ENCODE peak calls at places on chromosome 5, in five cellular contexts. One of them, this sample, is unnamed. For H3K4me1, the result is how much of the 10 kb centered on the place peaks cover.

GRCh38 chr5:174046558-174046957 is 1.1 kb downstream of the NSG2 start:
- DNase-seq in psoas muscle: no peak
- DNase-seq in PC-9: no peak
- DNase-seq in tibial artery: no peak
- DNase-seq in CD4-positive, CD25-positive, alpha-beta regulatory T cell: no peak
- DNase-seq in this sample: no peak

GRCh38 chr5:170527998-170528397 is 24.2 kb downstream of the KCNIP1 start:
- DNase-seq in PC-9: no peak
- DNase-seq in CD4-positive, CD25-positive, alpha-beta regulatory T cell: no peak
- DNase-seq in psoas muscle: no peak
- DNase-seq in tibial artery: peak
- DNase-seq in this sample: no peak

GRCh38 chr5:156914371-156914737 is 48.7 kb downstream of the TIMD4 start:
- DNase-seq in psoas muscle: no peak
- DNase-seq in tibial artery: no peak
- DNase-seq in PC-9: no peak
- DNase-seq in CD4-positive, CD25-positive, alpha-beta regulatory T cell: no peak
- DNase-seq in this sample: no peak

GRCh38 chr5:82601085-82601484 is 322.9 kb upstream of the RPS23 start:
- DNase-seq in tibial artery: no peak
- DNase-seq in CD4-positive, CD25-positive, alpha-beta regulatory T cell: no peak
- DNase-seq in psoas muscle: no peak
- DNase-seq in PC-9: no peak
- DNase-seq in this sample: no peak

GRCh38 chr5:36392818-36393217 is 91.1 kb upstream of the RANBP3L start:
- DNase-seq in PC-9: no peak
- DNase-seq in CD4-positive, CD25-positive, alpha-beta regulatory T cell: no peak
- DNase-seq in tibial artery: no peak
- DNase-seq in psoas muscle: no peak
- DNase-seq in this sample: no peak

GRCh38 chr5:173643964-173644363 is 27.5 kb upstream of the BOD1 start:
- DNase-seq in PC-9: no peak
- DNase-seq in psoas muscle: no peak
- DNase-seq in CD4-positive, CD25-positive, alpha-beta regulatory T cell: no peak
- DNase-seq in tibial artery: no peak
- DNase-seq in this sample: no peak

GRCh38 chr5:88881566-88881965 is 1.4 kb downstream of the MEF2C start:
- DNase-seq in PC-9: no peak
- DNase-seq in tibial artery: no peak
- DNase-seq in CD4-positive, CD25-positive, alpha-beta regulatory T cell: no peak
- DNase-seq in psoas muscle: no peak
- DNase-seq in this sample: no peak

GRCh38 chr5:73950441-73950873 is 324.5 kb downstream of the ARHGEF28 start:
- DNase-seq in tibial artery: no peak
- DNase-seq in psoas muscle: no peak
- DNase-seq in PC-9: no peak
- DNase-seq in CD4-positive, CD25-positive, alpha-beta regulatory T cell: no peak
- DNase-seq in this sample: no peak

GRCh38 chr5:103620851-103621547 is 58.4 kb upstream of the NUDT12 start:
- DNase-seq in PC-9: no peak
- DNase-seq in tibial artery: no peak
- DNase-seq in psoas muscle: no peak
- DNase-seq in CD4-positive, CD25-positive, alpha-beta regulatory T cell: no peak
- DNase-seq in this sample: no peak

GRCh38 chr5:158484246-158484645 is 615.5 kb downstream of the EBF1 start:
- DNase-seq in CD4-positive, CD25-positive, alpha-beta regulatory T cell: no peak
- DNase-seq in PC-9: no peak
- DNase-seq in tibial artery: no peak
- DNase-seq in psoas muscle: no peak
- DNase-seq in this sample: no peak

GRCh38 chr5:154039458-154039829 is 677 bp downstream of the MFAP3 start:
- DNase-seq in PC-9: no peak
- DNase-seq in psoas muscle: no peak
- DNase-seq in tibial artery: no peak
- DNase-seq in CD4-positive, CD25-positive, alpha-beta regulatory T cell: no peak
- DNase-seq in this sample: no peak

GRCh38 chr5:142149363-142149762 is 40.8 kb downstream of the NDFIP1 start:
- DNase-seq in CD4-positive, CD25-positive, alpha-beta regulatory T cell: no peak
- DNase-seq in PC-9: no peak
- DNase-seq in tibial artery: no peak
- DNase-seq in psoas muscle: no peak
- DNase-seq in this sample: no peak

GRCh38 chr5:160550075-160550474 is 128.4 kb downstream of the PTTG1 start:
- DNase-seq in psoas muscle: no peak
- DNase-seq in CD4-positive, CD25-positive, alpha-beta regulatory T cell: no peak
- DNase-seq in tibial artery: no peak
- DNase-seq in PC-9: no peak
- DNase-seq in this sample: no peak

GRCh38 chr5:40291338-40291737 is 388.4 kb upstream of the PTGER4 start:
- DNase-seq in PC-9: no peak
- DNase-seq in tibial artery: no peak
- DNase-seq in psoas muscle: no peak
- DNase-seq in CD4-positive, CD25-positive, alpha-beta regulatory T cell: no peak
- DNase-seq in this sample: no peak

GRCh38 chr5:102545175-102545574 is 46.4 kb upstream of the SLCO6A1 start:
- DNase-seq in psoas muscle: no peak
- DNase-seq in PC-9: no peak
- DNase-seq in tibial artery: no peak
- DNase-seq in CD4-positive, CD25-positive, alpha-beta regulatory T cell: no peak
- DNase-seq in this sample: no peak

GRCh38 chr5:6766558-6767191 is 53.4 kb downstream of the TENT4A start:
- DNase-seq in tibial artery: peak
- DNase-seq in PC-9: peak
- DNase-seq in CD4-positive, CD25-positive, alpha-beta regulatory T cell: peak
- DNase-seq in psoas muscle: peak
- DNase-seq in this sample: peak

GRCh38 chr5:135033026-135033861 is 784 bp downstream of the PITX1 start:
- DNase-seq in PC-9: no peak
- DNase-seq in psoas muscle: peak
- DNase-seq in CD4-positive, CD25-positive, alpha-beta regulatory T cell: peak
- DNase-seq in tibial artery: peak
- DNase-seq in this sample: peak

GRCh38 chr5:35859101-35859661 is 2.5 kb downstream of the IL7R start:
- DNase-seq in psoas muscle: no peak
- DNase-seq in tibial artery: no peak
- DNase-seq in PC-9: no peak
- DNase-seq in CD4-positive, CD25-positive, alpha-beta regulatory T cell: peak
- DNase-seq in this sample: peak

GRCh38 chr5:32138839-32139493 is 35.2 kb downstream of the GOLPH3 start:
- DNase-seq in psoas muscle: no peak
- DNase-seq in PC-9: peak
- DNase-seq in CD4-positive, CD25-positive, alpha-beta regulatory T cell: peak
- DNase-seq in tibial artery: no peak
- DNase-seq in this sample: no peak

GRCh38 chr5:141611289-141611688 is 7.5 kb downstream of the DIAPH1 start:
- DNase-seq in tibial artery: no peak
- DNase-seq in PC-9: no peak
- DNase-seq in psoas muscle: no peak
- DNase-seq in CD4-positive, CD25-positive, alpha-beta regulatory T cell: no peak
- DNase-seq in this sample: no peak

GRCh38 chr5:532521-533242 is 8.4 kb upstream of the SLC9A3 start:
- DNase-seq in tibial artery: no peak
- DNase-seq in psoas muscle: no peak
- DNase-seq in PC-9: no peak
- DNase-seq in CD4-positive, CD25-positive, alpha-beta regulatory T cell: no peak
- DNase-seq in this sample: no peak

GRCh38 chr5:161751265-161751664 is 65.7 kb downstream of the GABRA6 start:
- DNase-seq in CD4-positive, CD25-positive, alpha-beta regulatory T cell: no peak
- DNase-seq in psoas muscle: no peak
- DNase-seq in tibial artery: no peak
- DNase-seq in PC-9: no peak
- DNase-seq in this sample: no peak

GRCh38 chr5:135135530-135136201 is 101.6 kb upstream of the PITX1 start:
- DNase-seq in psoas muscle: peak
- DNase-seq in PC-9: peak
- DNase-seq in tibial artery: peak
- DNase-seq in CD4-positive, CD25-positive, alpha-beta regulatory T cell: no peak
- DNase-seq in this sample: no peak

DNA sequence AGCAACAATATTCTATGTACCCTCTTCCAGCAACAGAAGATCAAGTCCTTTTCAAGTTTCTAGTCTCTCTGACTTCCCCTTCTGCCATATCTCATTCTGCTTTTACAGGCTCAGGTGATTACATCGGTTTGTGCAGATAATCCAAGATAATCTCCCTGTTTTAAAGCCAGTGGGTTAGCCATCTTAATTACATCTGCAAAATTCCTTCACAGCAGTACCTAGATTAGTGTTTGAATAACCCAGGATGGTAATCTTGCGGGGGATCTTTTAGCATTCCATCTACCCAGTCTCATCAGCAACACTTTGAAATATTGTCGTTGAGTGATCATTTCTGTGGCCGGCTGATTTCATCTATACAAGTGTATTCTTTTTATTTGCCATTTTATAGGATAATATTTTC is 130.2 kb downstream of the GHR start:
- DNase-seq in PC-9: no peak
- DNase-seq in psoas muscle: no peak
- DNase-seq in tibial artery: no peak
- DNase-seq in CD4-positive, CD25-positive, alpha-beta regulatory T cell: no peak
- DNase-seq in this sample: no peak
- H3K4me1 ChIP-seq in PC-9: under half
- H3K4me1 ChIP-seq in psoas muscle: under half
- H3K4me1 ChIP-seq in tibial artery: under half
- H3K4me1 ChIP-seq in CD4-positive, CD25-positive, alpha-beta regulatory T cell: under half
- H3K4me1 ChIP-seq in this sample: under half

DNA sequence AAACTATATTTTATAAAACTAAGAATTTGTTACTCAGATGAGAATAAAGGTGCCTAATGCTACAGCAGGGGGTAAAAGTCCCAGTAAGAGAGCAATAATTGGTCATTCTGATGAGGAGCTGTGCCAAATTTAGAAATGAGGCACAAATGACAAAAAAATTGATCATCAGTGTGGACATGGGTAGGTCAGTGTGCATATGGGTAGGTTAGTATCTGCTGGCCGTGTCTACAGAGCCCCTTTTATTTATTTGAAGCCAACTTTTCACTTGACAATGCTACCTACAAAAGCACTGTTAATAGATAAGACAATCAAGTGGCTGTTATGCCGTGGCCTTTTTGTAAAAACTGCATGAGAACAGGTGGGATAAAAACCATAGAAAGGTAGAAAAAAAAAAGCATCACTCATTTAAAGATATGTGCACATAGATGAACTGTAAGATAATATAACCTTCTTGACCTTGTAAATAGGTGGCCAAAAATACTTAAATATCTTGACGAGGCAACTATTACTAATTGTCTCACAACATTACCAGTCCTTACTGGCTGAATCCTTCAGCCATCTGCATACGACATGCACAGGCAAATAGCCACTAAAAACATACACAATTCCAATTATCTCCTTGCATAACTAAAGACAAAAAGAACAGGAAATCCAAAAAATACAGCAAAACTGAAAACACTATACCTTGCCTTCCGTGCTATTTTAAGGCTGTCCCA is 454.7 kb downstream of the RAB3C start:
- DNase-seq in tibial artery: no peak
- DNase-seq in PC-9: no peak
- DNase-seq in CD4-positive, CD25-positive, alpha-beta regulatory T cell: no peak
- DNase-seq in psoas muscle: no peak
- DNase-seq in this sample: no peak
- H3K4me1 ChIP-seq in tibial artery: under half
- H3K4me1 ChIP-seq in PC-9: half or more
- H3K4me1 ChIP-seq in CD4-positive, CD25-positive, alpha-beta regulatory T cell: under half
- H3K4me1 ChIP-seq in psoas muscle: half or more
- H3K4me1 ChIP-seq in this sample: under half

GRCh38 chr5:179270581-179271300 is 74.5 kb downstream of the ADAMTS2 start:
- DNase-seq in tibial artery: peak
- DNase-seq in CD4-positive, CD25-positive, alpha-beta regulatory T cell: no peak
- DNase-seq in PC-9: no peak
- DNase-seq in psoas muscle: no peak
- DNase-seq in this sample: peak
- H3K4me1 ChIP-seq in tibial artery: under half
- H3K4me1 ChIP-seq in CD4-positive, CD25-positive, alpha-beta regulatory T cell: under half
- H3K4me1 ChIP-seq in PC-9: under half
- H3K4me1 ChIP-seq in psoas muscle: under half
- H3K4me1 ChIP-seq in this sample: under half

GRCh38 chr5:119071573-119071874 is 637 bp downstream of the DMXL1 start:
- DNase-seq in PC-9: no peak
- DNase-seq in CD4-positive, CD25-positive, alpha-beta regulatory T cell: no peak
- DNase-seq in psoas muscle: no peak
- DNase-seq in tibial artery: no peak
- DNase-seq in this sample: no peak
- H3K4me1 ChIP-seq in PC-9: under half
- H3K4me1 ChIP-seq in CD4-positive, CD25-positive, alpha-beta regulatory T cell: under half
- H3K4me1 ChIP-seq in psoas muscle: under half
- H3K4me1 ChIP-seq in tibial artery: under half
- H3K4me1 ChIP-seq in this sample: under half

DNA sequence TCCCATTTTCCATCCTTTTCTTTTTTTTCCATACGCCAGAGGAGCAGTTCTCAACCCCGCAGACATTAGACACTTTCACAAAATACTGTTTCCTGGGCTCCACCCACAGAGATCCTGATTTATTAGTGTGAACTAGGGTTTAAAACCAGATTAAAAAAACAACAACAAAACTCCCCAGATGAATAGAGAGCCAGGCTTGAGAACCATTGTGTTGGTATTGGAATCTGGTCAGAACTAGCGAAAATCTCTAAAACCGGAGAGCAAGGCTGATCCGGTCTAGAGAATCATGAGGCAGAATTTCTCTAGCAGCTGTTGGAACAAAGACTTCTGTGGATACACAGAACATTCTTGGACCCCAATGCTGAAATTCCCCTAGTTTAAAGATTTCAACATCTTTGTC is 173.0 kb downstream of the PCSK1 start:
- DNase-seq in psoas muscle: no peak
- DNase-seq in PC-9: no peak
- DNase-seq in tibial artery: no peak
- DNase-seq in CD4-positive, CD25-positive, alpha-beta regulatory T cell: no peak
- DNase-seq in this sample: no peak
- H3K4me1 ChIP-seq in psoas muscle: under half
- H3K4me1 ChIP-seq in PC-9: under half
- H3K4me1 ChIP-seq in tibial artery: under half
- H3K4me1 ChIP-seq in CD4-positive, CD25-positive, alpha-beta regulatory T cell: under half
- H3K4me1 ChIP-seq in this sample: under half

DNA sequence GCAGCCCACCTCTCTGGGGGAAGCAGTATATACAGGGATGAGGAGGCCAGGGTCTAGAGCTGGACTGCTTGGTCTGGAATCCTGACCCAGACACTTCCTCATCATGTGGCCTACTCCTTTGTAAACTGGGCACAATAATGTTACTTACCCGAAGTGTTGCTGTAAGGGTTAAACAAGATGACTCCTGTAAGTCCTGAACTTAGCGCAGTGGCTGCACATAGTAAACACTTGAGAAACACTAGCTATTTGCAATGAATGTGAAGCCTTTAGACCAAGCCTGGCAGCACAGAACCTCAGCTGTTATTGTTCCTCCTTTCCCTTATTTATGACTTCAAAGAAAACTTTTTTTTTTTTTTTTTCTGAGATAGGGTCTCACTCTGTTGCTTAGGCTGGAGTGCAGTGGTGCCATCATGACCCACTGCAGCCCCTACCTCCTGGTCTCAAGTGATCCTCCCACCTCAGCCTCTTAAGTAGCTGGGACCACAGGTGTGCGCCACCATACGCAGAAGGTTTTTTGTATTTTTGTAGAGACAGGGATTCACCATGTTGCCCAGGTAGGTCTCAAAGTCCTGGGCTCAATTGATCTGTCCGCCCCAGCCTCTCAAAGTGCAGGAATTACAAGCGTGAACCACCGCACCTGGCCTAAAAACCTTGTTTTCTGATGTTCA is 96.2 kb upstream of the IL6ST start:
- DNase-seq in psoas muscle: no peak
- DNase-seq in CD4-positive, CD25-positive, alpha-beta regulatory T cell: no peak
- DNase-seq in PC-9: no peak
- DNase-seq in tibial artery: no peak
- DNase-seq in this sample: no peak
- H3K4me1 ChIP-seq in psoas muscle: under half
- H3K4me1 ChIP-seq in CD4-positive, CD25-positive, alpha-beta regulatory T cell: under half
- H3K4me1 ChIP-seq in PC-9: under half
- H3K4me1 ChIP-seq in tibial artery: under half
- H3K4me1 ChIP-seq in this sample: under half

This sample was measured in SJSA1.